ENCODE peak calls at places on chromosome 11, in five cellular contexts. O is K562, S is stomach, U is adrenal gland, N is heart left ventricle. V is an unnamed sample. For H3K36me3, the result is how much of the 10 kb centered on the place peaks cover.

GRCh38 chr11:86469491-86470388 is 95.1 kb downstream of the CCDC81 start:
- DNase-seq in O (no peak), S (no peak), U (no peak), N (peak), V (no peak)

GRCh38 chr11:64834723-64835615 is 9.5 kb downstream of the CDC42BPG start:
- DNase-seq in O (no peak), S (peak), U (peak), N (no peak), V (no peak)

GRCh38 chr11:50178732-50179131 is 146.1 kb downstream of the OR4C45 start:
- DNase-seq in O (no peak), S (no peak), U (no peak), N (no peak), V (no peak)

GRCh38 chr11:8257003-8257664 is 6.5 kb downstream of the LMO1 start:
- DNase-seq in O (no peak), S (peak), U (no peak), N (no peak), V (peak)

GRCh38 chr11:35214792-35215193 is 75.8 kb downstream of the CD44 start:
- DNase-seq in O (no peak), S (no peak), U (no peak), N (no peak), V (no peak)

GRCh38 chr11:107591446-107592236 is 694 bp downstream of the ELMOD1 start:
- DNase-seq in O (no peak), S (no peak), U (no peak), N (no peak), V (no peak)

GRCh38 chr11:63682045-63682915 is 980 bp downstream of the RTN3 start:
- DNase-seq in O (peak), S (no peak), U (peak), N (peak), V (no peak)

GRCh38 chr11:8567597-8568198 is 26.3 kb downstream of the STK33 start:
- DNase-seq in O (no peak), S (no peak), U (no peak), N (no peak), V (no peak)

GRCh38 chr11:129278586-129279319 is 86.6 kb upstream of the ARHGAP32 start:
- DNase-seq in O (no peak), S (no peak), U (peak), N (no peak), V (no peak)

DNA sequence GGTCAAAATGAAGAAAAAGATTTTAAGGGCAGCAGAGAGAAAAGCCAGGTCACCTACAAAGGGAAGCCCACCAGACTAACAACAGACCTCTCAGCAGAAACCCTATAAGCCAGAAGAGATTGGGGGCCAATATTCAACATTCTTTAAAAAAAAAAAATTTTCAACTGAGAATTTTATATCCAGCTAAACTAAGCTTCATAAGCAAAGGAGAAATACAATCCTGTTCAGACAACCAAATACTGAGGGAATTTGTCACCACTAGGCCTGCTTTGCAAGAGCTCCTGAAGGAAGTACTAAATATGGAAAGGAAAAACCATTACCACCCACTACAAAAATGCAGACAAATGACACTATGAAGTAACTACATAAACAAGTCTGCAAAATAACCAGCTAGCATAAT is 13.1 kb downstream of the PATE4 start:
- DNase-seq in O (no peak), S (no peak), U (no peak), N (no peak), V (no peak)
- H3K36me3 ChIP-seq in O (under half), S (under half), U (under half), N (under half), V (under half)

DNA sequence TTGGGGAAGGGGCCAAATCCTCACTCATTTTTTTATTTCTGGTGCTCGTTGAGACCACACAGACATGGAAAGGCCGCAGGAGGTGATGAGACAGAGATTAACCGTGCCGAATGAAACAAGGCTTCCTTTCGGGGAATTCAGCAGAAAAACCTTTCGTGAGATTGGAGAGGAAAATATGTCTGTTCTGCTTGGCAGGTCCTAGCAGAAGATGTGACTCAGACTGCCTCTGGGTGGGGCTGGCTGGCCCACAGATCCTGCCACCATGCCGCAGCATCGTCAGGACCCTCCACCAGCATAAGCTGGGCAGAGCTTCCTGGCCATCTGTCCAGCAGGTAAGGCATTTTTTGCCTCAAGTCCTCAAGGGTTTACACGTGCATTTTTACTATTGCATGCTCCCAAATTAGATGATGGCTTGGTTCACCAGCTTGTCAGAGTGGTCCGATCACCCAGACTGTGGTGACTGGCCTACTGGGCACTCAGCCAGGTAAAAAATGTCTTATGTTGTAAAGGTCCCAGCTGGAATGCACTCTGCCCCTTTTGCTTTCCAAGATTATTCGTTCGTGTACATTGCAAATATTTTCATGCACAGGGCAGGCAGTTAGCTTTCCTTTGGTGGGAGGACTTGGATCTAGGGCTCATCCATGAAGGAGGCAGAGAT is 1.5 kb downstream of the DDB2 start:
- DNase-seq in O (peak), S (peak), U (peak), N (peak), V (no peak)
- TF ChIP-seq POLR2A in O (no peak), S (no peak), U (no peak), N (no peak), V (no peak)

DNA sequence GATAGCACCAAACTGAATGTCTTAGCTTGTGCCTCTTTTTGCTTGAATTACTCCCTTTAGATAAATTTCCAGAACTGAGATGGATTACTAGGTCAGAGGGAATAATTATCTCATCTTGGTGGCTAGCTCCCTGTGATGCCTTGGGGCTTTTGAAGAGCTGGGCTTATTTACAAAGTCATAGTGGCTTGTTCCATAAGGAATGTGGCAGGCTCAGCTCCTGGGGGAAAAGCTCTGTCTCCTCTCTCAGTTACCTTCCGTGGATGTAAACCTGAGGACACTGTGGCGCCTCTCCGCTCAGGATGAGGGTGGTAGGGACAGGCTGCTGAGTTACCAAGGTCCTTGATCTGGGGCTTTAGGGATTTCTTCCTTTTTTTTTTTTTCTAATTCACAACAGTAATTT is 121.7 kb downstream of the PARVA start:
- DNase-seq in O (no peak), S (no peak), U (no peak), N (no peak), V (no peak)
- H3K36me3 ChIP-seq in O (under half), S (half or more), U (under half), N (under half), V (under half)

GRCh38 chr11:67356867-67357561 is 3.7 kb upstream of the POLD4 start:
- DNase-seq in O (peak), S (peak), U (peak), N (peak), V (no peak)
- TF ChIP-seq POLR2A in O (no peak), S (no peak), U (no peak), N (no peak), V (no peak)

GRCh38 chr11:127625402-127625801 is 624.8 kb upstream of the KIRREL3 start:
- DNase-seq in O (no peak), S (no peak), U (no peak), N (no peak), V (no peak)
- H3K36me3 ChIP-seq in O (under half), S (under half), U (under half), N (under half), V (under half)

DNA sequence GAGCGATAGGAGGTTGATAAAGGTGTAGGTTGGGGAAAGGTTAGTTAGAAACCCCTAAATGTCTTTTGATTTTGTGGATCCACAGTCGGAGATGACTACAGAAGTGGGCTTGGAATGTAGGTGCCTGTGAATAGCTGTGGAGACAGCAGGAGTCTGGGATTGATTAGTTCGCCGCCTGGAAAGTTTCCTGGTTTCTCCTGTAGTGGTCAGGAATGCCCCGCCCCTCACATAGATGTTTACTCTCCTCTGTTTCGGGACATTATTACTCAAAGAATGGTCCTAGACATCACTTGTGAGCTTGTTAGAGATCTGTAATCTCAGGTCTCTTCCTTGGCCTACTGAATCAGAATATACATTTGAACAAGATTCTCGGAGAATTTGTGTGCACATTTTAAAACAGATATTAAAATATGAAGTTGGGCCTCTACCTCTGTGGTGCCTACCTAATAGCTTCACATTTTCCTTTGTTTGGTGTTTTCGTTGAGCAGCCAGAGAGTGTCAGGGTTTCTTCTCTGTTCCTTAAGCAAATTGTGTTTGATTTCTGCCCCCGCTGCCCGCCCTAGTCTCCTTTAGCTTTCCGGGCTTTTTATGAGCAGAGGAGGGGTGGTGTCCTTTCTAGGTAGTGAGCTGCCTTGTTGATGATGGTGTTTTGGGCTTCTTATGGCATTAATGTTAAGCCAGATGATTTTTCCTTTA is 89.4 kb downstream of the PPP6R3 start:
- DNase-seq in O (no peak), S (no peak), U (no peak), N (no peak), V (no peak)
- TF ChIP-seq POLR2A in O (no peak), S (no peak), U (no peak), N (no peak), V (no peak)

GRCh38 chr11:72706579-72706978 is 32.4 kb upstream of the PDE2A start:
- DNase-seq in O (no peak), S (no peak), U (no peak), N (no peak), V (no peak)
- H3K36me3 ChIP-seq in O (half or more), S (half or more), U (under half), N (under half), V (half or more)

DNA sequence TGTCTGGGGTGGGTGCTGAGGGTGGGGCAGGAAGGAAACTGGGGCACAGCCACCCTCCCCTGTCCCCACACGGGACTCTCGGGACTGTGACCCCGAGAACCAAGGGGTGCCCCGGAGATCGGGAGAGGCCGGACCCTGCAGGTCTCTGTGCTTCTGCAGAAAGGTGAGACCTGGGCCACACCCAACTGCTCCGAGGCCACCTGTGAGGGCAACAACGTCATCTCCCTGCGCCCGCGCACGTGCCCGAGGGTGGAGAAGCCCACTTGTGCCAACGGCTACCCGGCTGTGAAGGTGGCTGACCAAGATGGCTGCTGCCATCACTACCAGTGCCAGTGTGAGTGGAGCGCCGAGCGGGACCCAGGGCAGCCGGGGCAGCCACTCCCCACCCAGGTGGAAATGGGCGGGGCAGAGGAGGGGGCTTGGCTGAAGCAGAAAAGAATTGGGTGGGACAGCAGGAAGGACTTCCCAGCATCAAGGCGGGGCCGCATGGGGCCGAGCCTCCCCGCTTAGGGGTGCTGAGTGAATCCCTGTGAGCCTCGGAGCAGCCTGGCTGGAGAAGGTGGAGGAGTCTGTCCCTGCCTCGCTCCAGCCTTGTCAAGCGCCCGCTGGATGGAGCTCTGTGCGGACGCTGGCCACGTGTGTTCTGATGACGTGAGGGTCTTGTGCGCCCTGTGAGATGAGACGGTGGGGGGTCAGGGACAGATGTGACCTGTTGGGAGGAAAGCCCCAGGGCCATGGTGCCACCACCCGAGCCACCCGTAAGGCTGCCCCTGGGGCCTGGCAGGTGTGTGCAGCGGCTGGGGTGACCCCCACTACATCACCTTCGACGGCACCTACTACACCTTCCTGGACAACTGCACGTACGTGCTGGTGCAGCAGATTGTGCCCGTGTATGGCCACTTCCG is 29.3 kb upstream of the MUC5B start:
- DNase-seq in O (no peak), S (peak), U (no peak), N (no peak), V (peak)
- TF ChIP-seq POLR2A in O (no peak), S (no peak), U (no peak), N (no peak), V (no peak)

GRCh38 chr11:102208835-102209234 is 98.6 kb downstream of the YAP1 start:
- DNase-seq in O (no peak), S (no peak), U (no peak), N (no peak), V (no peak)
- H3K36me3 ChIP-seq in O (under half), S (half or more), U (under half), N (under half), V (half or more)

GRCh38 chr11:77233011-77233410 is 68.5 kb downstream of the GDPD4 start:
- DNase-seq in O (no peak), S (no peak), U (no peak), N (no peak), V (no peak)
- TF ChIP-seq POLR2A in O (no peak), S (no peak), U (no peak), N (no peak), V (no peak)

V was measured in suprapubic skin.